ENCODE peak calls at places on chromosomes 5 and 9, in ten cellular contexts. B is KG1; K is globus pallidus; W is CD8-positive, alpha-beta T cell; N is HT-29; R is GM12891; F is AG20443; A is fibroblast of mammary gland; O is RWPE1; S is GM12865. H is an unnamed sample.

GRCh38 chr5:25568989-25569625 is 924.3 kb upstream of the CDH10 start:
- DNase-seq in B (no peak), R (no peak), O (no peak), S (no peak), N (no peak), A (no peak), K (no peak), W (peak), F (no peak), H (no peak)

GRCh38 chr9:15510789-15511575 is at the start of gene PSIP1:
- DNase-seq in O (peak), K (peak), R (peak), A (peak), W (peak), N (peak), B (peak), F (peak), S (peak), H (peak)

GRCh38 chr5:35890021-35890740 is 33.5 kb downstream of the IL7R start:
- DNase-seq in W (no peak), A (no peak), O (no peak), B (no peak), S (no peak), N (no peak), F (no peak), K (no peak), R (no peak), H (no peak)

GRCh38 chr5:147098233-147098790 is 136.5 kb upstream of the STK32A start:
- DNase-seq in O (peak), N (peak), W (no peak), F (peak), K (peak), A (peak), S (peak), B (no peak), R (no peak), H (peak)

GRCh38 chr9:34651286-34651685 is 699 bp upstream of the IL11RA start:
- DNase-seq in A (peak), O (no peak), N (peak), R (no peak), W (no peak), S (no peak), F (no peak), K (no peak), B (no peak), H (no peak)

GRCh38 chr9:110213413-110214044 is 5.6 kb upstream of the C9orf152 start:
- DNase-seq in R (no peak), A (no peak), O (no peak), N (no peak), B (no peak), W (no peak), F (no peak), K (no peak), S (no peak), H (no peak)

GRCh38 chr5:113294341-113295110 is 140.3 kb downstream of the TSSK1B start:
- DNase-seq in W (peak), O (peak), N (no peak), S (peak), B (no peak), F (peak), K (peak), R (peak), A (peak), H (peak)

GRCh38 chr9:14535161-14535930 is 157.9 kb downstream of the ZDHHC21 start:
- DNase-seq in R (no peak), B (no peak), F (no peak), W (no peak), K (no peak), N (no peak), S (no peak), O (no peak), A (no peak), H (no peak)

GRCh38 chr5:80852331-80853245 is 107.6 kb upstream of the RASGRF2 start:
- DNase-seq in S (no peak), N (no peak), O (no peak), B (no peak), W (no peak), F (no peak), A (no peak), K (no peak), R (no peak), H (no peak)

GRCh38 chr9:19470981-19471650 is 62.3 kb downstream of the ACER2 start:
- DNase-seq in R (no peak), S (no peak), K (peak), W (no peak), N (no peak), B (no peak), O (no peak), F (no peak), A (no peak), H (peak)

GRCh38 chr9:88537743-88538055 is 2.7 kb downstream of the NXNL2 start:
- DNase-seq in S (peak), A (peak), B (no peak), K (peak), W (no peak), O (no peak), N (peak), F (peak), R (no peak), H (peak)

H was measured in myocyte.